ENCODE peak calls at places on chromosomes 16 and 17, in four cellular contexts. One of them, this sample, is unnamed.
A peak's percentile ranks its signal among the peaks of the same experiment; 100 is the strongest.

GRCh38 chr16:19068237-19068815 is 912 bp downstream of the COQ7 start:
- DNase-seq in uterus: no peak
- DNase-seq in naive thymus-derived CD4-positive, alpha-beta T cell: peak; percentile 11
- DNase-seq in body of pancreas: no peak
- DNase-seq in this sample: peak; percentile 22

GRCh38 chr16:1786242-1787055 is 3.7 kb downstream of the NUBP2 start:
- DNase-seq in uterus: no peak
- DNase-seq in body of pancreas: peak; percentile 18
- DNase-seq in naive thymus-derived CD4-positive, alpha-beta T cell: no peak
- DNase-seq in this sample: no peak

GRCh38 chr17:58271532-58271931 is 9.2 kb downstream of the MPO start:
- DNase-seq in body of pancreas: no peak
- DNase-seq in uterus: no peak
- DNase-seq in naive thymus-derived CD4-positive, alpha-beta T cell: no peak
- DNase-seq in this sample: no peak

GRCh38 chr16:59964232-59964924 is 1230.3 kb upstream of the GOT2 start:
- DNase-seq in naive thymus-derived CD4-positive, alpha-beta T cell: no peak
- DNase-seq in body of pancreas: no peak
- DNase-seq in uterus: no peak
- DNase-seq in this sample: no peak

GRCh38 chr17:9035249-9035648 is 13.9 kb downstream of the NTN1 start:
- DNase-seq in naive thymus-derived CD4-positive, alpha-beta T cell: no peak
- DNase-seq in uterus: no peak
- DNase-seq in body of pancreas: no peak
- DNase-seq in this sample: no peak

GRCh38 chr17:19332371-19333131 is 30.0 kb downstream of the B9D1 start:
- DNase-seq in naive thymus-derived CD4-positive, alpha-beta T cell: no peak
- DNase-seq in uterus: no peak
- DNase-seq in body of pancreas: no peak
- DNase-seq in this sample: no peak

GRCh38 chr17:82887255-82888164 is 47.7 kb upstream of the ZNF750 start:
- DNase-seq in uterus: no peak
- DNase-seq in body of pancreas: no peak
- DNase-seq in naive thymus-derived CD4-positive, alpha-beta T cell: no peak
- DNase-seq in this sample: no peak

GRCh38 chr17:82424001-82424862 is 5.8 kb upstream of the OGFOD3 start:
- DNase-seq in uterus: peak; percentile 55
- DNase-seq in body of pancreas: peak; percentile 46
- DNase-seq in naive thymus-derived CD4-positive, alpha-beta T cell: peak; percentile 41
- DNase-seq in this sample: no peak

GRCh38 chr17:82333279-82334171 is at the start of gene SECTM1:
- DNase-seq in uterus: peak; percentile 68
- DNase-seq in naive thymus-derived CD4-positive, alpha-beta T cell: no peak
- DNase-seq in body of pancreas: no peak
- DNase-seq in this sample: peak; percentile 91

GRCh38 chr17:3965123-3965800 is 1.0 kb upstream of the ATP2A3 start:
- DNase-seq in naive thymus-derived CD4-positive, alpha-beta T cell: peak; percentile 71
- DNase-seq in body of pancreas: peak; percentile 74
- DNase-seq in uterus: no peak
- DNase-seq in this sample: no peak

GRCh38 chr16:5502467-5502869 is 404.9 kb upstream of the EEF2KMT start:
- DNase-seq in body of pancreas: no peak
- DNase-seq in naive thymus-derived CD4-positive, alpha-beta T cell: no peak
- DNase-seq in uterus: no peak
- DNase-seq in this sample: no peak

GRCh38 chr17:34502426-34502825 is 77.0 kb upstream of the TMEM132E start:
- DNase-seq in body of pancreas: no peak
- DNase-seq in uterus: no peak
- DNase-seq in naive thymus-derived CD4-positive, alpha-beta T cell: no peak
- DNase-seq in this sample: no peak

GRCh38 chr17:54785643-54786258 is 114.9 kb upstream of the TOM1L1 start:
- DNase-seq in uterus: no peak
- DNase-seq in body of pancreas: no peak
- DNase-seq in naive thymus-derived CD4-positive, alpha-beta T cell: no peak
- DNase-seq in this sample: no peak

GRCh38 chr17:81221842-81222619 is 734 bp downstream of the CEP131 start:
- DNase-seq in naive thymus-derived CD4-positive, alpha-beta T cell: no peak
- DNase-seq in body of pancreas: no peak
- DNase-seq in uterus: no peak
- DNase-seq in this sample: no peak

GRCh38 chr17:896439-896838 is 83.1 kb downstream of the NXN start:
- DNase-seq in naive thymus-derived CD4-positive, alpha-beta T cell: no peak
- DNase-seq in uterus: no peak
- DNase-seq in body of pancreas: no peak
- DNase-seq in this sample: no peak

GRCh38 chr16:30567160-30567990 is 4.1 kb downstream of the ZNF688 start:
- DNase-seq in uterus: no peak
- DNase-seq in body of pancreas: no peak
- DNase-seq in naive thymus-derived CD4-positive, alpha-beta T cell: peak; percentile 58
- DNase-seq in this sample: no peak

GRCh38 chr16:85385463-85386331 is 227.4 kb upstream of the GSE1 start:
- DNase-seq in body of pancreas: no peak
- DNase-seq in naive thymus-derived CD4-positive, alpha-beta T cell: no peak
- DNase-seq in uterus: no peak
- DNase-seq in this sample: peak; percentile 64

GRCh38 chr17:35871415-35871814 is 2.7 kb upstream of the HEATR9 start:
- DNase-seq in uterus: no peak
- DNase-seq in naive thymus-derived CD4-positive, alpha-beta T cell: peak; percentile 17
- DNase-seq in body of pancreas: no peak
- DNase-seq in this sample: no peak

GRCh38 chr17:67700037-67700436 is 17.7 kb upstream of the NOL11 start:
- DNase-seq in uterus: no peak
- DNase-seq in body of pancreas: no peak
- DNase-seq in naive thymus-derived CD4-positive, alpha-beta T cell: no peak
- DNase-seq in this sample: no peak

GRCh38 chr17:6551909-6552768 is 4.2 kb downstream of the PITPNM3 start:
- DNase-seq in uterus: peak; percentile 26
- DNase-seq in body of pancreas: peak; percentile 35
- DNase-seq in naive thymus-derived CD4-positive, alpha-beta T cell: no peak
- DNase-seq in this sample: no peak

GRCh38 chr16:89511352-89511751 is 3.1 kb downstream of the SPG7 start:
- DNase-seq in naive thymus-derived CD4-positive, alpha-beta T cell: no peak
- DNase-seq in uterus: no peak
- DNase-seq in body of pancreas: no peak
- DNase-seq in this sample: no peak

GRCh38 chr17:64178011-64178825 is 48.3 kb upstream of the ERN1 start:
- DNase-seq in uterus: no peak
- DNase-seq in body of pancreas: no peak
- DNase-seq in naive thymus-derived CD4-positive, alpha-beta T cell: no peak
- DNase-seq in this sample: no peak

GRCh38 chr16:83619381-83620150 is 188.2 kb upstream of the HSBP1 start:
- DNase-seq in uterus: no peak
- DNase-seq in naive thymus-derived CD4-positive, alpha-beta T cell: no peak
- DNase-seq in body of pancreas: no peak
- DNase-seq in this sample: no peak

GRCh38 chr17:81991684-81992513 is 14.5 kb downstream of the ASPSCR1 start:
- DNase-seq in body of pancreas: peak; percentile 86
- DNase-seq in naive thymus-derived CD4-positive, alpha-beta T cell: no peak
- DNase-seq in uterus: no peak
- DNase-seq in this sample: peak; percentile 85

GRCh38 chr17:68909066-68909465 is 46.1 kb downstream of the ABCA8 start:
- DNase-seq in uterus: peak; percentile 83
- DNase-seq in body of pancreas: no peak
- DNase-seq in naive thymus-derived CD4-positive, alpha-beta T cell: no peak
- DNase-seq in this sample: no peak

GRCh38 chr17:69607162-69607834 is 192.8 kb downstream of the MAP2K6 start:
- DNase-seq in naive thymus-derived CD4-positive, alpha-beta T cell: no peak
- DNase-seq in body of pancreas: peak; percentile 79
- DNase-seq in uterus: peak; percentile 29
- DNase-seq in this sample: peak; percentile 80

GRCh38 chr16:51431517-51432241 is 280.6 kb upstream of the SALL1 start:
- DNase-seq in uterus: peak; percentile 33
- DNase-seq in naive thymus-derived CD4-positive, alpha-beta T cell: no peak
- DNase-seq in body of pancreas: peak; percentile 41
- DNase-seq in this sample: no peak

GRCh38 chr16:20349615-20350014 is 2.9 kb downstream of the UMOD start:
- DNase-seq in naive thymus-derived CD4-positive, alpha-beta T cell: no peak
- DNase-seq in body of pancreas: no peak
- DNase-seq in uterus: no peak
- DNase-seq in this sample: no peak

GRCh38 chr17:71828182-71828596 is 292.6 kb upstream of the SOX9 start:
- DNase-seq in naive thymus-derived CD4-positive, alpha-beta T cell: no peak
- DNase-seq in uterus: no peak
- DNase-seq in body of pancreas: no peak
- DNase-seq in this sample: no peak

GRCh38 chr16:7871371-7871770 is 538.7 kb downstream of the RBFOX1 start:
- DNase-seq in naive thymus-derived CD4-positive, alpha-beta T cell: no peak
- DNase-seq in body of pancreas: no peak
- DNase-seq in uterus: no peak
- DNase-seq in this sample: no peak

GRCh38 chr16:88968589-88969280 is 8.3 kb downstream of the CBFA2T3 start:
- DNase-seq in uterus: no peak
- DNase-seq in naive thymus-derived CD4-positive, alpha-beta T cell: no peak
- DNase-seq in body of pancreas: no peak
- DNase-seq in this sample: no peak

GRCh38 chr17:62052765-62053338 is 12.2 kb downstream of the MED13 start:
- DNase-seq in naive thymus-derived CD4-positive, alpha-beta T cell: no peak
- DNase-seq in uterus: no peak
- DNase-seq in body of pancreas: no peak
- DNase-seq in this sample: no peak

GRCh38 chr16:56682703-56683397 is 580 bp downstream of the MT1X start:
- DNase-seq in body of pancreas: peak; percentile 35
- DNase-seq in naive thymus-derived CD4-positive, alpha-beta T cell: no peak
- DNase-seq in uterus: peak; percentile 26
- DNase-seq in this sample: no peak

GRCh38 chr17:38463451-38463858 is 35.2 kb downstream of the ARHGAP23 start:
- DNase-seq in body of pancreas: no peak
- DNase-seq in uterus: no peak
- DNase-seq in naive thymus-derived CD4-positive, alpha-beta T cell: no peak
- DNase-seq in this sample: no peak

GRCh38 chr16:55542459-55543082 is 23.9 kb upstream of the CAPNS2 start:
- DNase-seq in body of pancreas: no peak
- DNase-seq in uterus: no peak
- DNase-seq in naive thymus-derived CD4-positive, alpha-beta T cell: no peak
- DNase-seq in this sample: no peak

DNA sequence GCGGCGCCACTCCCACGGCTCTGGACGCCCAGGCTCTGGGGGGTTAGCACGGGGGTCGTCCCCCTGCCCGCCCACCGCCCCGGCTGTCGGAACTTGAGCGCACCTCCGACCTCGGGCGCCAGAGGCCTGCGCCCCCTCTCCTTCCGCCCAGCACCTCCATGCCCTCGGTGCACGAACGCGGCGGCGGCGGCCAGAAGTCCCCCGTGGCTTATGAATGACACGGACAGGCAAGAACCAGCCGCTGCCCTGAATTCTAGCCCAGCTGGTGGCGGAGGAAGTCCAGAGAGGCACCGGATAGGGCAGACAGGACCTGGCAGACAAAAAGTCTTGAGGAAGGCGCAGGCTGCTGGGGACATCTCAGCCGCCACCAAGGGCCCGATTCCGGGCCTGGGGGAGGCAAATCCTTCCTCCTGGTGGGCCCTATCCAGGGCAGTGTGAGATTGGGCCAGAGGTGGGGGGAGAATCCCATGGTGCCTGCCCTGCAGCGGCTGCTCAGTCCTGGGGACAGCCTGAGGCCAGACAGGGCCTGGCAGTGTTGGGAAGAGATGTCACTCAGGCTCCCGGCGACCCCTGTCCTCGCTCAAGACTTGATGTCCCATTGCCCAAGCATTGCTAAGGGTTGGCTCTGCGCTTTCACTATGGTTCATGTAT is 897 bp upstream of the CYGB start:
- DNase-seq in naive thymus-derived CD4-positive, alpha-beta T cell: no peak
- DNase-seq in uterus: no peak
- DNase-seq in body of pancreas: no peak
- DNase-seq in this sample: no peak
- H3K4me3 ChIP-seq in naive thymus-derived CD4-positive, alpha-beta T cell: no peak overlapping the region
- H3K4me3 ChIP-seq in uterus: peak overlapping the region; percentile 24
- H3K4me3 ChIP-seq in body of pancreas: no peak overlapping the region
- H3K4me3 ChIP-seq in this sample: peak overlapping the region; percentile 56

DNA sequence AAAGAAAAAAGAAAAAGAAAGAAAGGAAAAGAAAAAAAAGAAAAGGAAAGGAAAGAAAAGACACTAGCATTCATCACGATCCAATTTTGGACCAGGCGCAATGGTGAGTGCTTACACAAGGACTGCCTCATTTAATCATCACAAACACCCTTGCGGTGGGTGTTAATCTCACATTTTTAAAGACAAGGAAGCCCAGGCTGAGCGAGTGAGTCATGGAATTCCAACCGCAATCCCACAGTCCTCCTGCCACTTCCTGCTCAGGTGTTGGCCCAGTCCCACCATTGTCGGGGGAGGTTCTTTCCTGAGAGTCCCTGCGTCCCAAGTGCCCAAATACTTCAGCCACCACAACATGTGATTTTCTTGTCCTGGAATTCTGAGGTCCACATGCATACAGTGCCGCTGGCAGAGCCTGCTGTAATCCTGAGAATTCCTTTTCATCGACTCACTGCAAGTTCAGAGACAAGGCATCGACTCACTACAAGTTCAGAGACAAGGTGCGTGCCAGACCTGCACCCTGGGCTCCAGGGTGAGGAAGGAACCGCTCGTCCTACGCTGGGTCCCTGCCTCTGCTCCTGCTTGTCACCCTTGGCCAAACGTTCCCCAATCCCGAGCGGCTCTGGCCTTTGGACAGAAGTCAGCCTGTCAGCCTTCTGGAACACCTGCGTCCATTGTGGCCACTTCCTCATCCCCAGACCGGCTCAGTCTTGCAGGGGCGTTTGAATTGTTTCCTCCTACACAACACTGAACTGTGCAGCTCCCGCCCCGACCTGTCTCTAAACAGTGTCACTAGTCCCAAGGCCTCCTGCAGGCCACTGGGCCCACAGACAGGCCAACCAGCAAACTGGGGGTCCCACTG is 5.8 kb downstream of the ZG16B start:
- DNase-seq in uterus: no peak
- DNase-seq in naive thymus-derived CD4-positive, alpha-beta T cell: no peak
- DNase-seq in body of pancreas: peak; percentile 62
- DNase-seq in this sample: no peak
- H3K27ac ChIP-seq in uterus: no peak overlapping the region
- H3K27ac ChIP-seq in naive thymus-derived CD4-positive, alpha-beta T cell: no peak overlapping the region
- H3K27ac ChIP-seq in body of pancreas: peak overlapping the region; percentile 77
- H3K27ac ChIP-seq in this sample: peak overlapping the region; percentile 73

GRCh38 chr17:45225051-45225700 is 3.5 kb downstream of the FMNL1 start:
- DNase-seq in naive thymus-derived CD4-positive, alpha-beta T cell: no peak
- DNase-seq in uterus: no peak
- DNase-seq in body of pancreas: no peak
- DNase-seq in this sample: no peak
- H3K4me3 ChIP-seq in naive thymus-derived CD4-positive, alpha-beta T cell: peak overlapping the region; percentile 91
- H3K4me3 ChIP-seq in uterus: no peak overlapping the region
- H3K4me3 ChIP-seq in body of pancreas: no peak overlapping the region
- H3K4me3 ChIP-seq in this sample: peak overlapping the region; percentile 81

GRCh38 chr17:29748400-29748799 is 125.7 kb upstream of the CORO6 start:
- DNase-seq in uterus: no peak
- DNase-seq in body of pancreas: no peak
- DNase-seq in naive thymus-derived CD4-positive, alpha-beta T cell: no peak
- DNase-seq in this sample: no peak
- H3K27ac ChIP-seq in uterus: no peak overlapping the region
- H3K27ac ChIP-seq in body of pancreas: no peak overlapping the region
- H3K27ac ChIP-seq in naive thymus-derived CD4-positive, alpha-beta T cell: no peak overlapping the region
- H3K27ac ChIP-seq in this sample: no peak overlapping the region

DNA sequence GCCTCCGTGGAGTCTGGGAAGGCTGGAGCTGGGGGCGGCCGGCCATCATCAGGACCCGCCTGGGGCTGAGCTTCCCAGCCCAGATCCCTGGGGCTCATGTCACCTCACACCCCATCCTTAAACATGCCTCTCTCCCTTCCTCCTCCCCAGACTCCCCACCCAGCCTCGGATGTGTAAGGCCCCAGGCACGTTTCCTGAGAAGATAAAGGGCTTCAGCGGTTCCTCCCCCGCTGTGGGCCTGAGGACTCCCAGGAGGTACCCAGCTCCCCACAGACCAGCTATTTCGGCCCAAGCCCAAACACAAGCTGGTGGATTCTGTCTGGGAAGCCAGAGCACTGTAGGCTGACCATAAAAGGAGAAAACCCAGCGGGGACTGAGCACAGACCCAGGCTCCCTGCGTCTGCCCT is 49.2 kb downstream of the MYH11 start:
- DNase-seq in body of pancreas: no peak
- DNase-seq in uterus: peak; percentile 89
- DNase-seq in naive thymus-derived CD4-positive, alpha-beta T cell: no peak
- DNase-seq in this sample: no peak
- H3K4me3 ChIP-seq in body of pancreas: no peak overlapping the region
- H3K4me3 ChIP-seq in uterus: no peak overlapping the region
- H3K4me3 ChIP-seq in naive thymus-derived CD4-positive, alpha-beta T cell: no peak overlapping the region
- H3K4me3 ChIP-seq in this sample: no peak overlapping the region

This sample was measured in suprapubic skin.